ENCODE peak calls at places on chromosomes 5 and 9, in seven cellular contexts. C is GM12864, U is IMR-90, F is right atrium auricular region, H is kidney epithelial cell, O is heart right ventricle, P is mucosa of descending colon. J is an unnamed sample.

GRCh38 chr9:136961279-136962065 is 9.4 kb downstream of the LCN12 start:
- DNase-seq in F (no peak), P (no peak), C (no peak), U (no peak), H (no peak), O (no peak), J (no peak)

GRCh38 chr5:123855630-123856029 is 343.7 kb downstream of the CSNK1G3 start:
- DNase-seq in P (no peak), U (no peak), F (no peak), H (peak; percentile 47), C (no peak), O (no peak), J (no peak)

GRCh38 chr5:109688647-109688998 is 1.1 kb upstream of the MAN2A1 start:
- DNase-seq in U (peak; percentile 28), H (no peak), O (peak; percentile 11), C (peak; percentile 41), P (peak; percentile 82), F (no peak), J (no peak)

GRCh38 chr9:14079440-14079839 is 234.5 kb downstream of the NFIB start:
- DNase-seq in O (no peak), P (no peak), F (no peak), U (no peak), H (no peak), C (no peak), J (no peak)

GRCh38 chr5:83554686-83555085 is 83.1 kb downstream of the VCAN start:
- DNase-seq in C (no peak), H (no peak), O (no peak), U (peak; percentile 32), P (no peak), F (no peak), J (no peak)

GRCh38 chr5:79547429-79547822 is 33.5 kb upstream of the HOMER1 start:
- DNase-seq in C (no peak), U (no peak), P (no peak), F (no peak), H (no peak), O (no peak), J (no peak)

GRCh38 chr5:172274951-172275753 is 8.4 kb downstream of the UBTD2 start:
- DNase-seq in C (peak; percentile 31), P (no peak), O (no peak), F (no peak), H (peak; percentile 63), U (no peak), J (no peak)

GRCh38 chr5:74017786-74018211 is 391.8 kb downstream of the ARHGEF28 start:
- DNase-seq in C (no peak), O (no peak), U (peak; percentile 47), P (no peak), F (no peak), H (peak; percentile 54), J (peak; percentile 28)

GRCh38 chr5:15797116-15797515 is 297.1 kb downstream of the FBXL7 start:
- DNase-seq in C (no peak), O (no peak), F (no peak), U (no peak), P (no peak), H (no peak), J (no peak)

GRCh38 chr9:12424243-12424642 is 268.9 kb upstream of the TYRP1 start:
- DNase-seq in C (no peak), H (no peak), O (no peak), F (no peak), P (no peak), U (no peak), J (no peak)

GRCh38 chr9:126663661-126664072 is 49.9 kb downstream of the LMX1B start:
- DNase-seq in C (no peak), P (no peak), U (no peak), O (peak; percentile 63), F (no peak), H (no peak), J (no peak)

GRCh38 chr9:125646222-125647100 is 60.5 kb downstream of the MAPKAP1 start:
- DNase-seq in H (no peak), C (no peak), P (no peak), U (no peak), O (no peak), F (no peak), J (peak; percentile 48)

GRCh38 chr9:4985376-4986266 is 549 bp downstream of the JAK2 start:
- DNase-seq in U (peak; percentile 45), P (peak; percentile 72), C (no peak), F (no peak), H (no peak), O (peak; percentile 35), J (peak; percentile 74)

GRCh38 chr9:131747352-131747751 is 7.5 kb upstream of the RAPGEF1 start:
- DNase-seq in P (peak; percentile 31), C (no peak), F (no peak), H (no peak), O (no peak), U (peak; percentile 58), J (peak; percentile 71)

GRCh38 chr5:159331099-159331973 is 1.0 kb upstream of the IL12B start:
- DNase-seq in H (no peak), U (peak; percentile 19), F (peak; percentile 76), C (no peak), O (peak; percentile 56), P (peak; percentile 83), J (peak; percentile 25)

GRCh38 chr9:89555426-89556375 is 49.1 kb upstream of the GADD45G start:
- DNase-seq in P (no peak), C (no peak), F (no peak), H (no peak), U (no peak), O (no peak), J (peak; percentile 59)

GRCh38 chr5:146796911-146797310 is 81.6 kb downstream of the PPP2R2B start:
- DNase-seq in H (no peak), P (no peak), U (no peak), O (no peak), C (no peak), F (no peak), J (no peak)

GRCh38 chr5:146794326-146795029 is 84.1 kb downstream of the PPP2R2B start:
- DNase-seq in O (no peak), P (no peak), H (no peak), F (no peak), U (no peak), C (no peak), J (no peak)

GRCh38 chr5:146799235-146800015 is 79.1 kb downstream of the PPP2R2B start:
- DNase-seq in F (no peak), O (no peak), U (no peak), P (no peak), H (no peak), C (no peak), J (no peak)

GRCh38 chr5:146796144-146796543 is 82.4 kb downstream of the PPP2R2B start:
- DNase-seq in U (no peak), O (no peak), C (no peak), F (no peak), P (no peak), H (no peak), J (no peak)

GRCh38 chr5:146797683-146798082 is 80.9 kb downstream of the PPP2R2B start:
- DNase-seq in O (no peak), U (no peak), C (no peak), F (no peak), P (no peak), H (no peak), J (no peak)
- H3K4me3 ChIP-seq in O (no peak overlapping the region), U (no peak overlapping the region), C (no peak overlapping the region), F (no peak overlapping the region), P (no peak overlapping the region), H (no peak overlapping the region), J (no peak overlapping the region)

GRCh38 chr5:57303985-57304384 is 130.1 kb downstream of the GPBP1 start:
- DNase-seq in P (no peak), H (no peak), C (no peak), F (no peak), O (no peak), U (no peak), J (no peak)
- TF ChIP-seq CTCF in P (no peak), H (no peak), C (no peak), F (no peak), O (no peak), U (peak; percentile 9), J (no peak)

GRCh38 chr5:51960617-51961115 is 577.4 kb downstream of the ISL1 start:
- DNase-seq in H (no peak), F (no peak), C (no peak), U (no peak), O (no peak), P (no peak), J (no peak)
- H3K4me3 ChIP-seq in H (no peak overlapping the region), F (no peak overlapping the region), C (no peak overlapping the region), U (no peak overlapping the region), O (no peak overlapping the region), P (no peak overlapping the region), J (no peak overlapping the region)

DNA sequence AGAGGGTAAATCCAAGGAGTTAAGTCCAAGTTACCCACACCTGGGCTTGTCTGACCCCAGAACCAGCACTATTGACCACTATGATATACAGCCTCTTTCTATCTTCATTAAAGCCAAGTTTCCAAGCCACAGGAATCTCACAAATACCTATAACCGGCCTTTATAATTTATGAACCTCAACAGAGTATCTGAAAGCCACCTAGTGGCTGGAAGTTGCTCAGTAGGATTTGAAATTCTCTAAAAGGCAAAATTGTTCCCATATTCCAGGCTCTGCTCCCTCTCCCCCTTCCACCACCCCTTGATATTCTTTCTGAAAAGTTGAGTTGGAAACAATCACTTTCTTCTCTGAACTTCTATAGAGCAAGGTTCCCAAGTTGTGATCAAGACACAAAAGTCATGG is 106.4 kb upstream of the GPR151 start:
- DNase-seq in U (no peak), C (no peak), H (no peak), O (no peak), F (no peak), P (peak; percentile 12), J (no peak)
- TF ChIP-seq CTCF in U (peak; percentile 22), C (peak; percentile 37), H (peak; percentile 50), O (no peak), F (no peak), P (no peak), J (peak; percentile 38)

GRCh38 chr5:33888582-33888981 is 3.2 kb downstream of the ADAMTS12 start:
- DNase-seq in F (no peak), U (peak; percentile 72), O (no peak), P (no peak), C (no peak), H (no peak), J (peak; percentile 59)
- H3K4me3 ChIP-seq in F (no peak overlapping the region), U (no peak overlapping the region), O (no peak overlapping the region), P (no peak overlapping the region), C (no peak overlapping the region), H (no peak overlapping the region), J (peak overlapping the region; percentile 67)

J was measured in fibroblast of villous mesenchyme.